ENCODE peak calls at places on chromosomes 2 and 18, in nine cellular contexts. U, L, I, A, H, K, V, T and R are unnamed samples.
A peak's percentile ranks its signal among the peaks of the same experiment; 100 is the strongest.

GRCh38 chr2:89767581-89768435 is 1076.3 kb downstream of the RPIA start:
- DNase-seq in U (no peak), L (no peak), I (peak; percentile 9), A (no peak), H (no peak), K (no peak), V (peak; percentile 30), T (no peak), R (no peak)

GRCh38 chr2:85994421-85994777 is 105.6 kb upstream of the ST3GAL5 start:
- DNase-seq in U (no peak), L (no peak), I (no peak), A (no peak), H (no peak), K (no peak), V (no peak), T (no peak), R (no peak)

GRCh38 chr2:159982270-159982669 is 80.1 kb downstream of the PLA2R1 start:
- DNase-seq in U (peak; percentile 83), L (peak; percentile 63), I (no peak), A (peak; percentile 77), H (peak; percentile 93), K (peak; percentile 77), V (no peak), T (peak; percentile 71), R (no peak)

GRCh38 chr2:221042926-221043325 is 529.2 kb downstream of the EPHA4 start:
- DNase-seq in U (no peak), L (no peak), I (no peak), A (no peak), H (no peak), K (no peak), V (no peak), T (no peak), R (no peak)

GRCh38 chr18:46452820-46453219 is 204.2 kb downstream of the LOXHD1 start:
- DNase-seq in U (peak; percentile 68), L (no peak), I (no peak), A (no peak), H (peak; percentile 85), K (no peak), V (no peak), T (no peak), R (no peak)

GRCh38 chr18:38297910-38298309 is 732.3 kb upstream of the CELF4 start:
- DNase-seq in U (no peak), L (no peak), I (no peak), A (no peak), H (no peak), K (no peak), V (no peak), T (no peak), R (no peak)

GRCh38 chr2:176121377-176122111 is 975 bp upstream of the HOXD9 start:
- DNase-seq in U (no peak), L (no peak), I (no peak), A (no peak), H (no peak), K (no peak), V (no peak), T (no peak), R (no peak)

GRCh38 chr2:218226903-218227302 is 9.9 kb downstream of the ARPC2 start:
- DNase-seq in U (no peak), L (no peak), I (no peak), A (no peak), H (no peak), K (no peak), V (no peak), T (no peak), R (no peak)

GRCh38 chr18:62716679-62717058 is 1.3 kb downstream of the PHLPP1 start:
- DNase-seq in U (peak; percentile 24), L (no peak), I (peak; percentile 49), A (peak; percentile 29), H (no peak), K (peak; percentile 14), V (peak; percentile 63), T (peak; percentile 70), R (peak; percentile 59)

GRCh38 chr2:145221511-145221910 is 701.6 kb upstream of the ZEB2 start:
- DNase-seq in U (no peak), L (no peak), I (no peak), A (no peak), H (no peak), K (no peak), V (no peak), T (no peak), R (no peak)

GRCh38 chr2:32135409-32135808 is 30.3 kb upstream of the SLC30A6 start:
- DNase-seq in U (peak; percentile 72), L (peak; percentile 28), I (peak; percentile 29), A (peak; percentile 68), H (peak; percentile 76), K (peak; percentile 65), V (peak; percentile 65), T (no peak), R (no peak)

GRCh38 chr2:229137623-229138022 is 133.5 kb downstream of the PID1 start:
- DNase-seq in U (no peak), L (no peak), I (no peak), A (no peak), H (no peak), K (no peak), V (no peak), T (no peak), R (no peak)

GRCh38 chr2:229130522-229130921 is 140.6 kb downstream of the PID1 start:
- DNase-seq in U (no peak), L (no peak), I (no peak), A (peak; percentile 38), H (no peak), K (no peak), V (no peak), T (no peak), R (no peak)

GRCh38 chr2:229129738-229130371 is 141.2 kb downstream of the PID1 start:
- DNase-seq in U (peak; percentile 15), L (no peak), I (no peak), A (peak; percentile 42), H (peak; percentile 39), K (peak; percentile 52), V (no peak), T (no peak), R (no peak)

GRCh38 chr2:229132236-229132635 is 138.9 kb downstream of the PID1 start:
- DNase-seq in U (no peak), L (no peak), I (no peak), A (no peak), H (no peak), K (no peak), V (no peak), T (no peak), R (no peak)

GRCh38 chr2:229133155-229133772 is 137.8 kb downstream of the PID1 start:
- DNase-seq in U (peak; percentile 40), L (no peak), I (no peak), A (peak; percentile 76), H (peak; percentile 73), K (peak; percentile 76), V (peak; percentile 64), T (no peak), R (no peak)
- TF ChIP-seq CTCF in U (peak; percentile 46), L (no peak), I (peak; percentile 56), A (peak; percentile 58), H (peak; percentile 65), K (peak; percentile 54), V (peak; percentile 77), T (peak; percentile 26), R (no peak)

GRCh38 chr2:226116346-226116745 is 683.3 kb downstream of the IRS1 start:
- DNase-seq in U (no peak), L (no peak), I (no peak), A (no peak), H (no peak), K (no peak), V (no peak), T (no peak), R (no peak)

GRCh38 chr2:226117506-226118065 is 682.0 kb downstream of the IRS1 start:
- DNase-seq in U (peak; percentile 16), L (peak; percentile 57), I (no peak), A (peak; percentile 24), H (no peak), K (peak; percentile 36), V (no peak), T (no peak), R (no peak)

GRCh38 chr2:226115102-226115831 is 684.4 kb downstream of the IRS1 start:
- DNase-seq in U (peak; percentile 98), L (peak; percentile 95), I (no peak), A (peak; percentile 89), H (peak; percentile 99), K (peak; percentile 97), V (no peak), T (no peak), R (no peak)

GRCh38 chr2:226115832-226116200 is 683.8 kb downstream of the IRS1 start:
- DNase-seq in U (no peak), L (no peak), I (no peak), A (peak; percentile 24), H (no peak), K (no peak), V (peak; percentile 43), T (no peak), R (no peak)

GRCh38 chr2:226114436-226114835 is 685.2 kb downstream of the IRS1 start:
- DNase-seq in U (peak; percentile 14), L (no peak), I (no peak), A (peak; percentile 47), H (no peak), K (peak; percentile 63), V (no peak), T (no peak), R (no peak)
- TF ChIP-seq CTCF in U (no peak), L (no peak), I (no peak), A (no peak), H (no peak), K (no peak), V (no peak), T (no peak), R (no peak)

DNA sequence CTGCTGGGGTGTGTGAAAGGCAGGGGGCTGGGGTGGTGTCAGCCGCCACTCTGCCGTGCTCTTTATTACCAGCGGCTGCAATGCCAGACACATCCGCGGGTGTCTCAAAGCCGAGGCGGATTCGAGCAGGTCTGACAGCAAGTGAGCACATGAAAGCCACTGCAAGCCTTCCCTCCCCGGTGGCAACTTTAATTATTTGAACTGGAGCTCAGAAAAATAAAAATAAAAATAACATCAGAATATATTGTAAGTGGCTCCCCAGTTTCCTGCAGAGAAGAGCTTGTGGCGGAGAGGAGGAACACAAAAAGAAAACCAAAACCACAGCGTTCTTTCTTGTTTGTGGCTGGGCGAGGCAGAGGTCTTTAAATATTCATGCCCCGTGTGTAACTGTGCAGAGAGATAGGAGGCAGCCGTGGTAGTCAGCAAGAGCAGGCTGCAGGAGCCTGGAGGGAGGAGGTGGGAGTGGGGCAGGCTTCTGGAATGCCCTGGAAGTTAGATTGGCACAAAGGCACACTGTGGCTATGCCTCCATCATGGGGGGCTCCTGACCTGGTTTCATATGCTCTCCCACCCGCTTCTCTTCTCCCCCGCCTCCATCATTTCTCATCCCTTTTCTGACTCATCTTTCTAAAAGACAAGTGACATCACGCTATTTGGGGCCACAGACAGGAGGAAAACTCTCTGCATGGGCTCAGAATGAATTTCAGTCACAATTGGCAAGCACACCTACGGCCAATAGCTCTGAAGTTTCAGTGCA is 199.8 kb downstream of the CLIP4 start:
- DNase-seq in U (no peak), L (no peak), I (no peak), A (peak; percentile 11), H (peak; percentile 30), K (no peak), V (peak; percentile 15), T (peak; percentile 49), R (peak; percentile 82)
- TF ChIP-seq CTCF in U (no peak), L (peak; percentile 26), I (no peak), A (no peak), H (peak; percentile 20), K (no peak), V (no peak), T (no peak), R (peak; percentile 55)

GRCh38 chr2:154370873-154371272 is 327.6 kb upstream of the KCNJ3 start:
- DNase-seq in U (no peak), L (no peak), I (no peak), A (no peak), H (no peak), K (no peak), V (peak; percentile 70), T (no peak), R (no peak)

GRCh38 chr2:154375625-154376020 is 322.9 kb upstream of the KCNJ3 start:
- DNase-seq in U (peak; percentile 28), L (no peak), I (no peak), A (peak; percentile 51), H (peak; percentile 65), K (peak; percentile 81), V (peak; percentile 85), T (no peak), R (no peak)
- TF ChIP-seq CTCF in U (peak; percentile 31), L (no peak), I (peak; percentile 6), A (no peak), H (peak; percentile 33), K (no peak), V (peak; percentile 57), T (peak; percentile 53), R (no peak)